ENCODE peak calls at places on chromosomes 16 and 17, in nine cellular contexts. R is body of pancreas; H is cardiac fibroblast; A is AG09319; X is activated CD8-positive, alpha-beta memory T cell treated with anti-CD3 and anti-CD28 coated beads for 4 hours; E is nucleus accumbens; K is SK-N-DZ; T is HTR-8/SVneo; I is activated CD8-positive, alpha-beta T cell treated with anti-CD3 and anti-CD28 coated beads for 36 hours. G is an unnamed sample.

GRCh38 chr17:62565817-62566216 is 61.7 kb upstream of the MRC2 start:
- DNase-seq in T (peak), R (no peak), X (no peak), K (no peak), A (no peak), E (no peak), I (no peak), H (peak), G (no peak)

GRCh38 chr17:43998552-43998951 is 5.9 kb upstream of the NAGS start:
- DNase-seq in T (no peak), H (peak), I (no peak), E (no peak), A (no peak), R (no peak), X (no peak), K (no peak), G (no peak)

GRCh38 chr17:63827801-63828221 is 348 bp upstream of the FTSJ3 start:
- DNase-seq in T (no peak), X (no peak), A (no peak), H (no peak), E (no peak), K (no peak), R (no peak), I (no peak), G (no peak)

GRCh38 chr17:40598021-40598927 is 33.0 kb upstream of the CCR7 start:
- DNase-seq in E (no peak), K (no peak), H (no peak), I (peak), X (peak), T (no peak), A (no peak), R (no peak), G (no peak)

GRCh38 chr17:57536289-57536688 is 208.8 kb downstream of the CCDC182 start:
- DNase-seq in H (no peak), X (no peak), R (no peak), K (no peak), T (no peak), I (no peak), E (no peak), A (no peak), G (no peak)

GRCh38 chr17:68399638-68400403 is 57.5 kb downstream of the WIPI1 start:
- DNase-seq in H (peak), A (peak), X (no peak), R (no peak), E (no peak), T (no peak), K (no peak), I (peak), G (no peak)

GRCh38 chr17:17206913-17207368 is 808 bp upstream of the PLD6 start:
- DNase-seq in H (no peak), I (no peak), A (no peak), R (no peak), X (no peak), K (peak), E (no peak), T (no peak), G (no peak)

GRCh38 chr17:1485311-1485747 is 7.2 kb downstream of the MYO1C start:
- DNase-seq in E (no peak), T (no peak), X (no peak), H (peak), R (peak), I (peak), A (no peak), K (no peak), G (no peak)

GRCh38 chr17:16419074-16419928 is 3.9 kb downstream of the TRPV2 start:
- DNase-seq in X (peak), I (peak), T (peak), K (peak), A (no peak), H (peak), R (no peak), E (no peak), G (no peak)

GRCh38 chr16:396605-397004 is 394 bp upstream of the NME4 start:
- DNase-seq in H (peak), X (no peak), T (peak), E (no peak), I (no peak), A (no peak), R (no peak), K (peak), G (no peak)

GRCh38 chr17:51000835-51001638 is 119.6 kb downstream of the SPAG9 start:
- DNase-seq in E (no peak), X (no peak), T (peak), H (peak), K (peak), I (no peak), R (no peak), A (peak), G (no peak)

GRCh38 chr16:1538804-1539520 is 5.5 kb downstream of the TMEM204 start:
- DNase-seq in T (no peak), X (no peak), A (no peak), R (no peak), E (no peak), H (no peak), K (peak), I (peak), G (no peak)

GRCh38 chr16:57825298-57826039 is 23.2 kb upstream of the KIFC3 start:
- DNase-seq in A (no peak), T (no peak), X (no peak), H (no peak), E (no peak), I (no peak), R (no peak), K (no peak), G (no peak)

GRCh38 chr17:37816951-37817350 is 72.1 kb upstream of the HNF1B start:
- DNase-seq in A (no peak), I (no peak), H (no peak), E (no peak), X (no peak), K (no peak), R (no peak), T (no peak), G (no peak)

GRCh38 chr17:4679652-4680051 is 24.3 kb downstream of the PELP1 start:
- DNase-seq in K (no peak), I (no peak), H (peak), X (no peak), E (no peak), R (no peak), A (no peak), T (peak), G (no peak)

GRCh38 chr17:49717371-49717841 is 9.6 kb upstream of the SLC35B1 start:
- DNase-seq in T (no peak), H (no peak), A (no peak), X (no peak), R (peak), K (no peak), I (peak), E (no peak), G (no peak)

GRCh38 chr17:17361543-17362511 is 58.7 kb downstream of the NT5M start:
- DNase-seq in K (no peak), E (no peak), A (no peak), T (no peak), I (no peak), X (no peak), R (no peak), H (peak), G (no peak)

GRCh38 chr17:62064791-62065563 is at the start of gene MED13:
- DNase-seq in E (peak), R (peak), K (peak), I (peak), X (peak), A (no peak), T (peak), H (peak), G (peak)

G was measured in central memory CD8-positive, alpha-beta T cell.